ENCODE peak calls at places on chromosomes 16 and 17, in eight cellular contexts. Z, J, H, A, C, Y, K and M are unnamed samples.

GRCh38 chr17:32015245-32016013 is 8.2 kb downstream of the LRRC37B start:
- DNase-seq in C (no peak), A (no peak), H (no peak), Y (no peak), K (no peak), J (no peak), Z (no peak), M (no peak)

GRCh38 chr16:58421529-58421928 is 29.3 kb downstream of the GINS3 start:
- DNase-seq in J (no peak), A (no peak), H (no peak), Z (peak), Y (no peak), K (no peak), C (peak), M (no peak)

GRCh38 chr17:17886747-17887146 is 50.0 kb upstream of the SREBF1 start:
- DNase-seq in C (no peak), A (no peak), K (peak), J (no peak), Y (no peak), H (no peak), Z (no peak), M (no peak)

GRCh38 chr17:15655162-15655561 is 28.9 kb downstream of the TRIM16 start:
- DNase-seq in J (no peak), Y (no peak), Z (no peak), H (no peak), K (no peak), C (no peak), A (no peak), M (no peak)

GRCh38 chr17:2237960-2238359 is 65.6 kb downstream of the SMG6 start:
- DNase-seq in A (no peak), H (no peak), K (no peak), Y (no peak), J (no peak), Z (no peak), C (no peak), M (no peak)

GRCh38 chr17:37774508-37774907 is 29.6 kb upstream of the HNF1B start:
- DNase-seq in K (no peak), Z (no peak), H (no peak), A (no peak), C (no peak), J (no peak), Y (no peak), M (peak)

GRCh38 chr17:9389116-9389515 is 186.5 kb downstream of the STX8 start:
- DNase-seq in A (no peak), C (no peak), K (no peak), H (peak), Z (peak), Y (peak), J (peak), M (peak)

GRCh38 chr17:68205251-68205807 is 42.5 kb upstream of the AMZ2 start:
- DNase-seq in J (peak), K (peak), Y (peak), C (peak), A (peak), Z (peak), H (peak), M (peak)

GRCh38 chr17:81964081-81964849 is 3.3 kb upstream of the NOTUM start:
- DNase-seq in J (peak), C (no peak), Y (no peak), H (no peak), Z (no peak), K (no peak), A (no peak), M (no peak)

GRCh38 chr16:24838554-24839266 is 7.1 kb upstream of the SLC5A11 start:
- DNase-seq in J (peak), C (no peak), K (no peak), Z (no peak), Y (no peak), A (no peak), H (peak), M (no peak)

GRCh38 chr16:67881557-67882220 is 3.0 kb upstream of the NRN1L start:
- DNase-seq in C (no peak), J (no peak), K (no peak), A (no peak), H (no peak), Y (no peak), Z (no peak), M (no peak)

GRCh38 chr17:82272495-82273326 is 789 bp downstream of the CSNK1D start:
- DNase-seq in J (no peak), H (peak), K (no peak), Z (peak), A (no peak), Y (no peak), C (peak), M (peak)

GRCh38 chr17:43673516-43674323 is 12.0 kb upstream of the MEOX1 start:
- DNase-seq in K (peak), Y (no peak), H (peak), J (peak), A (peak), C (peak), Z (peak), M (no peak)

GRCh38 chr17:83186226-83186625 is 106.8 kb downstream of the METRNL start:
- DNase-seq in K (peak), Y (no peak), C (peak), H (no peak), J (peak), Z (peak), A (no peak), M (no peak)

GRCh38 chr17:17079761-17080160 is 37.5 kb downstream of the MPRIP start:
- DNase-seq in K (peak), A (no peak), Z (no peak), C (peak), Y (no peak), H (no peak), J (no peak), M (no peak)

GRCh38 chr16:60214321-60214720 is 1480.2 kb upstream of the GOT2 start:
- DNase-seq in Z (no peak), J (no peak), H (no peak), K (no peak), C (no peak), A (no peak), Y (no peak), M (no peak)

GRCh38 chr17:4908301-4908700 is 5.4 kb upstream of the CHRNE start:
- DNase-seq in K (no peak), Y (no peak), Z (peak), J (peak), A (no peak), H (no peak), C (no peak), M (no peak)

GRCh38 chr16:46715769-46716305 is 26.4 kb downstream of the ORC6 start:
- DNase-seq in J (no peak), Y (no peak), C (peak), H (no peak), K (no peak), A (no peak), Z (no peak), M (no peak)

GRCh38 chr17:31593806-31594205 is 202.3 kb downstream of the RAB11FIP4 start:
- DNase-seq in Z (no peak), C (no peak), A (no peak), K (no peak), H (no peak), Y (no peak), J (no peak), M (no peak)

GRCh38 chr16:81758376-81758775 is 20.7 kb upstream of the PLCG2 start:
- DNase-seq in K (no peak), J (peak), C (no peak), H (no peak), Y (no peak), Z (no peak), A (no peak), M (no peak)

GRCh38 chr17:76208120-76208519 is 32.2 kb downstream of the RNF157 start:
- DNase-seq in K (no peak), C (no peak), H (no peak), Z (no peak), A (no peak), J (no peak), Y (no peak), M (no peak)

GRCh38 chr16:83054302-83054701 is 427.5 kb downstream of the CDH13 start:
- DNase-seq in A (no peak), Y (no peak), K (no peak), H (no peak), Z (no peak), C (no peak), J (no peak), M (no peak)

GRCh38 chr17:60392845-60393702 is 1.1 kb upstream of the USP32 start:
- DNase-seq in A (no peak), Z (peak), K (peak), Y (peak), J (peak), H (peak), C (no peak), M (no peak)

GRCh38 chr17:72237223-72237622 is 116.4 kb downstream of the SOX9 start:
- DNase-seq in K (no peak), A (no peak), J (no peak), H (no peak), C (no peak), Z (no peak), Y (no peak), M (no peak)

GRCh38 chr16:23967018-23967417 is 131.2 kb downstream of the PRKCB start:
- DNase-seq in Z (no peak), K (no peak), C (no peak), A (no peak), Y (no peak), J (no peak), H (no peak), M (no peak)

GRCh38 chr17:73010414-73010813 is 82.1 kb downstream of the SLC39A11 start:
- DNase-seq in K (no peak), H (no peak), Y (no peak), J (peak), A (no peak), C (no peak), Z (no peak), M (no peak)

GRCh38 chr16:27127293-27127692 is 60.6 kb downstream of the C16orf82 start:
- DNase-seq in C (no peak), Y (no peak), H (no peak), A (no peak), Z (no peak), J (no peak), K (no peak), M (no peak)

GRCh38 chr17:2420131-2420530 is 19.3 kb upstream of the MNT start:
- DNase-seq in C (no peak), Y (no peak), Z (no peak), H (no peak), J (no peak), A (no peak), K (no peak), M (no peak)

GRCh38 chr17:245020-245419 is 63.6 kb upstream of the DOC2B start:
- DNase-seq in H (no peak), Y (no peak), C (no peak), Z (no peak), A (no peak), J (no peak), K (peak), M (no peak)

GRCh38 chr17:2692781-2693135 is 18.8 kb downstream of the CLUH start:
- DNase-seq in C (no peak), A (no peak), Y (no peak), Z (no peak), K (no peak), J (no peak), H (no peak), M (peak)

GRCh38 chr17:21039839-21040575 is 2.8 kb downstream of the USP22 start:
- DNase-seq in K (peak), Y (peak), C (no peak), A (no peak), J (peak), H (peak), Z (no peak), M (no peak)

GRCh38 chr17:65855245-65855644 is 293.8 kb upstream of the AXIN2 start:
- DNase-seq in H (peak), Y (peak), J (no peak), C (no peak), Z (no peak), K (no peak), A (no peak), M (no peak)

GRCh38 chr16:48613061-48613957 is 3.3 kb upstream of the N4BP1 start:
- DNase-seq in K (no peak), J (peak), Y (no peak), H (no peak), A (no peak), Z (no peak), C (no peak), M (peak)

GRCh38 chr17:42554250-42555121 is 1.8 kb downstream of the HSD17B1 start:
- DNase-seq in K (peak), H (peak), J (peak), A (peak), C (peak), Y (peak), Z (peak), M (peak)
- TF ChIP-seq POLR2A in K (peak), H (peak), J (peak), A (peak), C (no peak), Y (peak), Z (peak), M (peak)

DNA sequence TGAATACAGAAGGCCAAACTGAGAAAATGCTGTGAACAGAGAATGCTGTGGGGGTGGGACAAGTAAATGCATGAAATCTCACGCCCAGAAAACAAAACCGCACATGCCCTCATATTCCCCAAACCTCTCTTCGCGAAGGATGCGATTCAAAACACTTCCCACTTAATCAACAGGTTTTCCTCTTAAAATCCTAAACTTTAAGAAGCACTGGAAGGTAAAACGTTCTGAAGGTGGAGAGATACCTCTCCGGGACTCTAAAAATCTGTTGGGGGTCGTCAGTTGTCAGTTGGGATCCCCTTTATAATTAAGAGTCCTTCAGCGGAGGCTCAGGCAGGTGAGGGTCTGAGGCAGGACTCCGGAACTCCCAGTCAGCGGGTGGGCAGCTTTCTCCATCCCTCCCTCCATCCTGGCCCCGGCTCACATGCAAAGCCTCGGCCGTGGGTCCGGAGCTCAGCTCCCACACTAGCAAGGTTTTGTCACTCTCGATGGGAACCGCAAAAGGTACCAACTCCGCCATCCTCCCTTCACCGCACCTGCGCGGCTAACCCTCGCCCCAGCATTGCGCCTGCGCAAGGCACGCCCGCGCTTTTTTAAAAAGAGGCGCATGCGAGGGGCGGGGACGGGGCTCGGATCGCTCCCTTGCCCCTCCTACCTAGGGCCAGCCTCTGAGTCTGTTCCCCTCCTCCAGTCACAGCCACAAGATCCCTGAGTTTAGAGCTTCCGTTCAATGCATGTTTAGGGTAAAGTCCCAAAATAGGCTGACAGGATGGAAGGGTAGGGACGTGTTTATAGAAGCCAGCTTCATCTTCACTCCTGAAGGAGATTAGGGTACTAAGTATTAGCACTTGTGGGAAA is at the start of gene RDM1:
- DNase-seq in J (no peak), Y (peak), Z (peak), K (no peak), H (peak), A (no peak), C (peak), M (peak)
- TF ChIP-seq POLR2A in J (no peak), Y (peak), Z (no peak), K (no peak), H (peak), A (no peak), C (no peak), M (peak)

DNA sequence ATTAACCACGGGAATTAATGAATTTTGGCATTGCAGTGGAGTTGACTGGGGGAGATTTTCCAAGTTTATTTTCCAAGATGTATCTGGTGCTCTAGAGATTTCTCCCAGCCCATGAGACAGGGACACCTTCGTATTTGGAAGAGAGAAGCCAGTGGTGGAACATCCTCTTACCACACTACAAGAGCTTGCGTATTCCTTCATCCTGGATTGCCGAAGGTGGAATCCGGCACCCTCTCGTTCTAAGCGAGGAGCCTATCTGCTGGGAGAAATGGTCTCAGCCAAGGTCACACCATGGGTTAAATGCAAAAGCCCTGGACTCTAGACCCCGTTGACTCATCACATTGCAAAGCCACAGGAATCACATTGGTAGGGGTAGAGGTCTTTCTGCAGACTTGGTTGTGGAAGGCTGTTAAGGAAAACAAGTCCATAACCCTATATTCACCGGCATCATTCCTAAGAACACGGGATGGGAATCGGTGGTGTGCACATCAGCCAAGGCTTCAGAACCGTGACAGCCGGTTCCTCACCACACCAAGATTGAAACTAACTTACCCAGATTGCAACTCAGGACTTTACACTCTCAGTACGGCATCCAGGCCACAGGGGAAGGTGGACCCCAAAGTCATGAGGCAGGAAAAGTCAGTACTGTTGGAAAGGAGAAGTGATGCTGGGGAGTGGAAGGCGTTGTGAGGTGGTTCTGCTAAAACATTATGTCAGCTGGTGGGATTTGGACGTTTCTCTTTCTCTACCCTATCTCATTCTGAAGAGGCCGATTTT is 259.8 kb downstream of the CPPED1 start:
- DNase-seq in Z (no peak), Y (no peak), H (no peak), K (no peak), C (no peak), J (peak), A (no peak), M (no peak)
- TF ChIP-seq POLR2A in Z (no peak), Y (no peak), H (no peak), K (no peak), C (no peak), J (no peak), A (no peak), M (peak)

DNA sequence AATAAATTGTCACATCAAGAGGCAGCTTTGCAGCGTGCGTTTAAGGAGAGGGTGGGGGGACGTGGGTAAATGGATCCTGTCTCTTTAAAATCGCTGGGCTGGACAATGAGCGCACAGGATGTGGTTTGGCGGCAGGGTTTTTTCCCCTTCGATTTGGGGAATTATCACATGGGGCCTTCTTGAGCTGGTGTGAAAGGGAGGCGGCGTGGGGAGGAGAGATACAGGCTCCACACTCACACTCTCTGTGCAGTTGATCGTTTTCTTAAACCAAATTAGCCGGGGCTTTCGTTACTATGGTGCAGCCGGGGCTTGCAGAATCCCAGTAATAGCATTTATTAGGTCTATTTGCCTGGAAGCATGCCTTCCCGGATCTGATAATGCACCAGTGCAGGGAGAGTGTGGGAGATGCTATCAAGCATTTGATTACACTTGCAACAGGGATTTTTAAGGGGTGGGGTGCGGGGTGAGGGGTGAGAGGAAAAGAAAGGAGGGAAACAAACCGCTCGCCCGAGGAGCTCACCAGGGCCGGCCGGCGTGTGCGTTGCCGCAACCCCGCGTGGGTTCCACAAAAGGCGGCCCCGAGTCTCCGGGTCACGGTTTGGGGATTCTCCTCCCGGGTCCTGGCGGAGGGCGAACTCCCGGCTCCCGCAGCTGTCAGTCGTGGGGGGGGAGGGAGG is 58.9 kb upstream of the GSE1 start:
- DNase-seq in H (peak), A (no peak), Y (peak), K (peak), C (no peak), Z (no peak), J (peak), M (peak)
- TF ChIP-seq POLR2A in H (peak), A (no peak), Y (peak), K (peak), C (no peak), Z (peak), J (peak), M (peak)

GRCh38 chr16:56609463-56609921 is 1.1 kb downstream of the MT2A start:
- DNase-seq in Y (no peak), A (no peak), H (peak), K (peak), C (no peak), J (peak), Z (peak), M (peak)
- TF ChIP-seq POLR2A in Y (peak), A (peak), H (no peak), K (no peak), C (no peak), J (no peak), Z (peak), M (no peak)

GRCh38 chr16:2779151-2779920 is 2.3 kb upstream of the ELOB start:
- DNase-seq in C (peak), J (no peak), Z (no peak), A (no peak), K (peak), Y (no peak), H (no peak), M (no peak)
- TF ChIP-seq POLR2A in C (no peak), J (no peak), Z (no peak), A (no peak), K (no peak), Y (no peak), H (peak), M (peak)

GRCh38 chr17:33874617-33875060 is 380.4 kb upstream of the CCL2 start:
- DNase-seq in Z (peak), J (no peak), Y (no peak), C (no peak), K (no peak), A (no peak), H (no peak), M (no peak)
- TF ChIP-seq POLR2A in Z (no peak), J (no peak), Y (no peak), C (no peak), K (no peak), A (no peak), H (no peak), M (no peak)

GRCh38 chr16:66751135-66751991 is at the start of gene DYNC1LI2:
- DNase-seq in J (peak), H (peak), Y (peak), A (no peak), Z (peak), K (peak), C (peak), M (peak)
- TF ChIP-seq POLR2A in J (peak), H (peak), Y (peak), A (no peak), Z (peak), K (no peak), C (no peak), M (peak)